ENCODE peak calls at places on chromosomes 4 and X, in four cellular contexts. One of them, this sample, is unnamed.

GRCh38 chr4:175412744-175413143 is 399.3 kb downstream of the GPM6A start:
- DNase-seq in omental fat pad: no peak
- DNase-seq in Kasumi-1: no peak
- DNase-seq in NAMALWA: no peak
- DNase-seq in this sample: no peak

GRCh38 chrX:9378980-9379696 is 85.7 kb upstream of the TBL1X start:
- DNase-seq in Kasumi-1: peak; percentile 8
- DNase-seq in NAMALWA: no peak
- DNase-seq in omental fat pad: no peak
- DNase-seq in this sample: peak; percentile 1

GRCh38 chr4:686371-687040 is 2.4 kb downstream of the SLC49A3 start:
- DNase-seq in Kasumi-1: no peak
- DNase-seq in NAMALWA: no peak
- DNase-seq in omental fat pad: no peak
- DNase-seq in this sample: no peak

GRCh38 chr4:98522603-98523395 is 135.6 kb downstream of the TSPAN5 start:
- DNase-seq in Kasumi-1: no peak
- DNase-seq in omental fat pad: no peak
- DNase-seq in NAMALWA: no peak
- DNase-seq in this sample: peak; percentile 91

GRCh38 chr4:6019316-6020263 is 1.4 kb upstream of the C4orf50 start:
- DNase-seq in Kasumi-1: peak; percentile 57
- DNase-seq in omental fat pad: no peak
- DNase-seq in NAMALWA: peak; percentile 68
- DNase-seq in this sample: peak; percentile 71

GRCh38 chrX:48688531-48689142 is 5.0 kb downstream of the WAS start:
- DNase-seq in omental fat pad: no peak
- DNase-seq in Kasumi-1: no peak
- DNase-seq in NAMALWA: no peak
- DNase-seq in this sample: no peak

GRCh38 chr4:107826427-107826980 is 1.8 kb downstream of the SGMS2 start:
- DNase-seq in omental fat pad: no peak
- DNase-seq in NAMALWA: no peak
- DNase-seq in Kasumi-1: no peak
- DNase-seq in this sample: peak; percentile 30

GRCh38 chr4:42412251-42412650 is 15.0 kb downstream of the SHISA3 start:
- DNase-seq in Kasumi-1: no peak
- DNase-seq in NAMALWA: no peak
- DNase-seq in omental fat pad: no peak
- DNase-seq in this sample: peak; percentile 91

GRCh38 chr4:118811008-118811764 is 24.7 kb downstream of the SEC24D start:
- DNase-seq in NAMALWA: no peak
- DNase-seq in omental fat pad: no peak
- DNase-seq in Kasumi-1: no peak
- DNase-seq in this sample: no peak

GRCh38 chr4:165873298-165874071 is 448 bp downstream of the TLL1 start:
- DNase-seq in Kasumi-1: peak; percentile 43
- DNase-seq in omental fat pad: no peak
- DNase-seq in NAMALWA: no peak
- DNase-seq in this sample: peak; percentile 68

GRCh38 chrX:107687445-107687844 is 59.1 kb downstream of the PRPS1 start:
- DNase-seq in omental fat pad: no peak
- DNase-seq in Kasumi-1: no peak
- DNase-seq in NAMALWA: no peak
- DNase-seq in this sample: no peak

GRCh38 chr4:3686746-3687145 is 79.4 kb upstream of the ADRA2C start:
- DNase-seq in NAMALWA: no peak
- DNase-seq in omental fat pad: no peak
- DNase-seq in Kasumi-1: no peak
- DNase-seq in this sample: no peak

GRCh38 chrX:155962906-155963305 is 34.6 kb upstream of the IL9R start:
- DNase-seq in omental fat pad: no peak
- DNase-seq in Kasumi-1: no peak
- DNase-seq in NAMALWA: no peak
- DNase-seq in this sample: no peak

GRCh38 chr4:986949-987688 is at the start of gene IDUA:
- DNase-seq in omental fat pad: no peak
- DNase-seq in Kasumi-1: peak; percentile 75
- DNase-seq in NAMALWA: peak; percentile 79
- DNase-seq in this sample: peak; percentile 83

GRCh38 chrX:50827996-50828395 is 14.0 kb upstream of the SHROOM4 start:
- DNase-seq in omental fat pad: no peak
- DNase-seq in Kasumi-1: no peak
- DNase-seq in NAMALWA: no peak
- DNase-seq in this sample: peak; percentile 47

GRCh38 chr4:112057479-112057878 is 87.8 kb upstream of the FAM241A start:
- DNase-seq in NAMALWA: no peak
- DNase-seq in Kasumi-1: no peak
- DNase-seq in omental fat pad: no peak
- DNase-seq in this sample: no peak

GRCh38 chrX:130594453-130594916 is 192.7 kb downstream of the RBMX2 start:
- DNase-seq in Kasumi-1: no peak
- DNase-seq in omental fat pad: no peak
- DNase-seq in NAMALWA: no peak
- DNase-seq in this sample: no peak

GRCh38 chr4:64756016-64756415 is 346.8 kb upstream of the TECRL start:
- DNase-seq in NAMALWA: no peak
- DNase-seq in omental fat pad: no peak
- DNase-seq in Kasumi-1: no peak
- DNase-seq in this sample: no peak

GRCh38 chr4:170589597-170590191 is 499.9 kb upstream of the AADAT start:
- DNase-seq in omental fat pad: no peak
- DNase-seq in Kasumi-1: peak; percentile 87
- DNase-seq in NAMALWA: peak; percentile 73
- DNase-seq in this sample: no peak

GRCh38 chr4:158033416-158033863 is 139.4 kb downstream of the GASK1B start:
- DNase-seq in omental fat pad: no peak
- DNase-seq in Kasumi-1: no peak
- DNase-seq in NAMALWA: no peak
- DNase-seq in this sample: peak; percentile 87

GRCh38 chr4:4866124-4866832 is 6.8 kb downstream of the MSX1 start:
- DNase-seq in Kasumi-1: no peak
- DNase-seq in NAMALWA: no peak
- DNase-seq in omental fat pad: no peak
- DNase-seq in this sample: no peak

GRCh38 chr4:109302366-109303140 is at the start of gene COL25A1:
- DNase-seq in omental fat pad: no peak
- DNase-seq in Kasumi-1: no peak
- DNase-seq in NAMALWA: no peak
- DNase-seq in this sample: peak; percentile 74

GRCh38 chr4:63983224-63983623 is 426.0 kb downstream of the TECRL start:
- DNase-seq in Kasumi-1: no peak
- DNase-seq in NAMALWA: no peak
- DNase-seq in omental fat pad: no peak
- DNase-seq in this sample: no peak

GRCh38 chr4:143559757-143560147 is 46.2 kb downstream of the SMARCA5 start:
- DNase-seq in omental fat pad: no peak
- DNase-seq in NAMALWA: no peak
- DNase-seq in Kasumi-1: no peak
- DNase-seq in this sample: peak; percentile 20

GRCh38 chr4:125735107-125735506 is 420.4 kb downstream of the FAT4 start:
- DNase-seq in NAMALWA: no peak
- DNase-seq in omental fat pad: peak; percentile 42
- DNase-seq in Kasumi-1: no peak
- DNase-seq in this sample: peak; percentile 91

GRCh38 chr4:168308912-168309311 is 9.6 kb downstream of the DDX60 start:
- DNase-seq in omental fat pad: no peak
- DNase-seq in Kasumi-1: no peak
- DNase-seq in NAMALWA: no peak
- DNase-seq in this sample: no peak

This sample was measured in dermis blood vessel endothelial cell.